ENCODE peak calls at places on chromosome 1, in eight cellular contexts. D is adrenal gland, X is ovary, W is heart left ventricle, L is body of pancreas, J is transverse colon, M is uterus, E is Peyer's patch. V is an unnamed sample.

GRCh38 chr1:203995228-203995627 is 77.7 kb upstream of the SOX13 start:
- DNase-seq in D (no peak), X (no peak), W (no peak), L (no peak), J (no peak), M (no peak), E (no peak), V (no peak)

GRCh38 chr1:24874611-24875225 is 55.4 kb downstream of the RUNX3 start:
- DNase-seq in D (no peak), X (no peak), W (no peak), L (no peak), J (no peak), M (no peak), E (no peak), V (no peak)

GRCh38 chr1:26915204-26915842 is 1.5 kb upstream of the NR0B2 start:
- DNase-seq in D (peak), X (no peak), W (peak), L (peak), J (no peak), M (no peak), E (no peak), V (no peak)

GRCh38 chr1:236239186-236239585 is 42.6 kb downstream of the ERO1B start:
- DNase-seq in D (no peak), X (no peak), W (no peak), L (no peak), J (no peak), M (no peak), E (no peak), V (no peak)

GRCh38 chr1:59101518-59101917 is 195.4 kb upstream of the FGGY start:
- DNase-seq in D (no peak), X (no peak), W (no peak), L (no peak), J (no peak), M (no peak), E (no peak), V (no peak)

GRCh38 chr1:236508593-236509027 is 15.2 kb upstream of the LGALS8 start:
- DNase-seq in D (no peak), X (no peak), W (no peak), L (no peak), J (no peak), M (no peak), E (no peak), V (no peak)

GRCh38 chr1:243916160-243916559 is 66.1 kb upstream of the AKT3 start:
- DNase-seq in D (no peak), X (no peak), W (no peak), L (no peak), J (no peak), M (no peak), E (no peak), V (no peak)

GRCh38 chr1:8259498-8260290 is 58.2 kb upstream of the SLC45A1 start:
- DNase-seq in D (no peak), X (peak), W (no peak), L (peak), J (peak), M (peak), E (no peak), V (peak)

GRCh38 chr1:221868894-221869293 is 127.0 kb upstream of the DUSP10 start:
- DNase-seq in D (no peak), X (no peak), W (no peak), L (no peak), J (no peak), M (no peak), E (no peak), V (no peak)

GRCh38 chr1:100774370-100774769 is 54.8 kb downstream of the VCAM1 start:
- DNase-seq in D (no peak), X (no peak), W (no peak), L (no peak), J (no peak), M (no peak), E (no peak), V (no peak)

GRCh38 chr1:12275370-12275769 is 45.5 kb downstream of the VPS13D start:
- DNase-seq in D (peak), X (peak), W (peak), L (peak), J (peak), M (peak), E (peak), V (peak)

GRCh38 chr1:112057736-112058135 is 68.3 kb upstream of the KCND3 start:
- DNase-seq in D (no peak), X (no peak), W (no peak), L (no peak), J (no peak), M (no peak), E (no peak), V (no peak)
- TF ChIP-seq POLR2A in D (no peak), X (no peak), W (no peak), L (no peak), J (no peak), M (no peak), E (no peak), V (no peak)

DNA sequence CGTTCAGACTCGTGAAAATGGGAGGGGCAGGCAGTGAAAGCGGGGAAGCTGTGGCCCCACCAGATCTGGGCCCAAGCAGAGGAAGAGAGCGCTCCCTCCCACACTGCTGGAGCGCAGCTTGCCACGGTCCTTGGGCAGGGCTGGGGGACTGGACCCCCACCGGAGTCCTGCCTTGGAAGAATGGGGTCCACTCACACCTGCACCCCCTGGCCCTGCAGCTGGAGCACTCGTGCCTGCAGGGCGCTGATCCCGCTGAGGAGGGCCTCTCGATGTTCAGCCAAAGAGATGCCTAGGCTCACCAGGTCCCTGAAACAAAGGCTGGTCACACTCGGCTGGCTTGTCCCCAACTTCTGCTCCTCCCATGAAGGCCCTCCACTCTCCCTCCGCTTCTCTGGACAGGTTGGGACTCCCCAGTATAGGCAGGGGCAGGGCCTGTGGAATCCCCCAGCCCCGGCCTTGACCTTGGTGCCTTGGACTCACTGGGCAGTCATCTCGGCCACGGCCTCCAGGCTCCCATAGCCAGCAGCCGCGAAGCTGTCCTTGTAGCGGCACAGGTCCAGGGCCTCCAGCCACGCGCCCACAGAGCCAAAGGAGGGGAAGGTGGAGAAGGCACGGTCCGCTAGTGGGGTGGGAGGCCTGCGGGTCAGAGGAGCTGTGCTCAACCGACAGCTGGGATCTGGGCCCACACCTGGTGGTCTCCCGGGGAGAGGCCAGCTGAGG is 26.0 kb downstream of the CDCA8 start:
- DNase-seq in D (no peak), X (no peak), W (no peak), L (no peak), J (no peak), M (no peak), E (no peak), V (no peak)
- H3K27ac ChIP-seq in D (no peak), X (no peak), W (no peak), L (no peak), J (no peak), M (no peak), E (no peak), V (no peak)

GRCh38 chr1:150560011-150560438 is 10.8 kb downstream of the ADAMTSL4 start:
- DNase-seq in D (peak), X (peak), W (peak), L (peak), J (peak), M (peak), E (peak), V (peak)

GRCh38 chr1:150560576-150560975 is 11.4 kb downstream of the ADAMTSL4 start:
- DNase-seq in D (no peak), X (no peak), W (no peak), L (no peak), J (peak), M (no peak), E (no peak), V (no peak)

GRCh38 chr1:150562384-150563339 is 13.5 kb downstream of the ADAMTSL4 start:
- DNase-seq in D (no peak), X (no peak), W (peak), L (no peak), J (peak), M (no peak), E (peak), V (no peak)

GRCh38 chr1:150561830-150562367 is 12.7 kb downstream of the ADAMTSL4 start:
- DNase-seq in D (peak), X (peak), W (peak), L (peak), J (peak), M (peak), E (peak), V (peak)

DNA sequence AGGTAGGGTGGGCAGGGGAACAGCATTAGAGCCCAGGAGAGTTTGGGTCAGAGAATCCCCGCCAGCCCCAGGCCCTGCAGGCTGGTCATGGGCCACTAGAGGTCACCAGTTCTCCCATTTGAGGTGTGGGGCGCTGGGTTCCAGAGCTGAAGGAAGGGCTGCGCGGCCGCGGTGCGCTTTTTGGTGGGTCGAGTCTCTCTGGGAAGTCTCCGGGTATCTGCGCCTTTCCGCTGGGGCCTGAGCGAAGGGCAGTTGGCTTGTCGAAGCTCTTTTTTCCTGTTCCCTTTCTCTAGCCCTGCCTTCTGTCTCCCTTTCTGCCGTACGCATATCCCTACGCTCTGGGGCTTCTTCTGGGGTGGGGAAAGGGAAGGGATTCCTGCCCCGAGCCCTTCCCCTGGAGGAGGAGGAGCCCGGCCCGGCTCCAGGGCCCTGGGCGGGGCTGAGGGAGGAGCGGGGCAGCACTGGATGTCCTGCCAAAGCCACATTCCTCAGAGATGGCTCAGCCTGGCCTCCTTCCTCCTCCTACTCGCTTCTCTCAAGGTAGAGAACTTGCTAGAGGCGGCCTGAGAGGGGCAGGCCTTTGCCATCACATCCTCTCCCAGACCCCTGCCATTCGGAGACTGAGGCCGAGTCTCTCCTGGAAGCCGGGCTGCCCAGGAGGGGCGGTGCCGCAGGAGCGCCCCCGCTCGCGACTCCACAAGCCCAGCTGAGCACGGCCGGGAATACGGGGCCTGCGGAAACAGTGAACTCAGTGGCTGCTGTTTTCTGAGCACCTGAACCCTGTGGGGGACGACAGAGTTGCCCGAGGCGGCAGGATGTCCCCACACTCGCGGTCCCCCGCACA is 12.0 kb downstream of the ADAMTSL4 start:
- DNase-seq in D (peak), X (peak), W (peak), L (peak), J (peak), M (peak), E (peak), V (peak)
- TF ChIP-seq POLR2A in D (peak), X (peak), W (peak), L (peak), J (peak), M (peak), E (peak), V (peak)

GRCh38 chr1:20028125-20028524 is 41.9 kb upstream of the PLA2G5 start:
- DNase-seq in D (no peak), X (no peak), W (peak), L (no peak), J (no peak), M (no peak), E (no peak), V (no peak)

GRCh38 chr1:20031836-20032235 is 38.2 kb upstream of the PLA2G5 start:
- DNase-seq in D (no peak), X (no peak), W (no peak), L (no peak), J (no peak), M (no peak), E (no peak), V (no peak)

GRCh38 chr1:20028726-20029125 is 41.3 kb upstream of the PLA2G5 start:
- DNase-seq in D (no peak), X (no peak), W (peak), L (no peak), J (no peak), M (no peak), E (no peak), V (no peak)

GRCh38 chr1:20031161-20031560 is 38.8 kb upstream of the PLA2G5 start:
- DNase-seq in D (no peak), X (no peak), W (no peak), L (no peak), J (no peak), M (no peak), E (no peak), V (no peak)

DNA sequence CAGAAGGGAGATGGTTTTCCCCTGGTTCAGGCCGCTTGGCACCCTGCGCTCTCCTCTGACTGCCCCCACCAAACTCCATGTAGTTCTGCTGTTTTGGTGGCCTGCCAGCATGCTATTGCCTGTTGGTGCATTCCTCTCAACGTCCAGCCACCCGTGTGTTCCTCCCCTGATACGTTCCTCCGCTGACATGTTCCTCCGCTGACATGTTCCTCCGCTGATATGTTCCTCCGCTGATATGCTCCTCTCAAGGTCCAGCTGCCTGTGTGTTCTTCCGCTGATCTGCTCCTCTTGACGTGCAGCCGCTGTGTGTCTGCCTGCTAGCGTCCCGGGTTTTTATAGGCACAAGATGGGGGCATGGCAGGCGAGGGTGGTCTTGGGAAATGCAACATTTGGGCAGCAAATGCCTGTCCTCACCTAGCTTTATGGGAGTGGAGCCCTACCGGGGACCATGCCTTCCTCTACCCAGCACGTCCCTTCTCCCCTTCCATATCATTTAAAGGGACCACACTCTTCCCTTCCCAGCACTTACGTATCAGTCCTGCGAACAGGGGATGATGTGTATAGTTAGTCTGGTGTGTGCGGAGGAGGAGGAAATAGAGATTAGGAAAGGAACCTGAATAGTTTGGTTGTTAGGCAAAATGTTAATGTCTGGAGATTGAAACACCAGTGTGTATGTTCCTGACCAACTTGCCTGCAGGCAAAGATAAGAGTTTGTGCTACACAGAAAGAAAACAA is 40.6 kb upstream of the PLA2G5 start:
- DNase-seq in D (no peak), X (peak), W (peak), L (no peak), J (no peak), M (no peak), E (no peak), V (no peak)
- H3K27ac ChIP-seq in D (no peak), X (peak), W (peak), L (no peak), J (no peak), M (no peak), E (no peak), V (no peak)

DNA sequence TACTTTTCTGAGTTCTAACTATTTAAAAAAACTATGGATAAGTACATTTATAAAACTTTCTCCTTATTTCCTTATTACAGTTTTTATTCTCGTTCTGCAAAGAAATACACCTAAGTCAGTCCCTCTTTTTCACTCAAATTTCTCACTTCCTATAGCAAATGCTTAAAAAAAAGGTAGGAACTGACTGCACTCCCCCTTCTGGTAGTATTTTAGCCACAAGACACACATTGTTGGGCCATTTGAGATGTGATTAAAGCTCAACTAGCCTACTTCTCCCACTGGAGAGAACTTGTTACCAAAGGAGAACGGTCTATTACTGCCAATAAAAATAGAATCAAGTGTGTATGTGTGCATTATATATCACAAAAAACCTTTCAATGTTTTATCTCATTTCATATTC is 521.9 kb upstream of the PRMT6 start:
- DNase-seq in D (no peak), X (no peak), W (no peak), L (no peak), J (no peak), M (no peak), E (no peak), V (no peak)
- TF ChIP-seq POLR2A in D (no peak), X (no peak), W (no peak), L (no peak), J (no peak), M (no peak), E (no peak), V (no peak)

DNA sequence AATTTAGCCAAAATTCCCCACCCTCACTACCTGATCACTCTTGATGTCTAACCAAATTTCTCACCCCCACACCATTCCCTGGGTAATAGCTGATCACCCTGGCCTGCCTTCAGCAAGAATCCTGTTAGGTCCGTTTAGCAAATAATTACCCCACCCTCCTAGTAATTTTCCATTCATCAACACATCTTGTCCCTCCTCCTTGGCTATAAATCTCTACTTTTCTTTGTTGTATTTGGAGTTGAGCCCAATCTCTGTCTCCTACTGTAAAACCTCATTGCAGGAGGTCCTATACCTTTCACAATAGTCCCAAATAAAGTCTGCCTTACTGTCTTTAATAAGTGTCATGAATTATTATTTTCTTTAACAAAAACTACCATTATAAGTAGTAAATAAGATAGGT is 6.9 kb upstream of the PRKAA2 start:
- DNase-seq in D (no peak), X (no peak), W (no peak), L (no peak), J (no peak), M (no peak), E (no peak), V (no peak)
- H3K27ac ChIP-seq in D (no peak), X (no peak), W (no peak), L (no peak), J (no peak), M (no peak), E (no peak), V (no peak)

DNA sequence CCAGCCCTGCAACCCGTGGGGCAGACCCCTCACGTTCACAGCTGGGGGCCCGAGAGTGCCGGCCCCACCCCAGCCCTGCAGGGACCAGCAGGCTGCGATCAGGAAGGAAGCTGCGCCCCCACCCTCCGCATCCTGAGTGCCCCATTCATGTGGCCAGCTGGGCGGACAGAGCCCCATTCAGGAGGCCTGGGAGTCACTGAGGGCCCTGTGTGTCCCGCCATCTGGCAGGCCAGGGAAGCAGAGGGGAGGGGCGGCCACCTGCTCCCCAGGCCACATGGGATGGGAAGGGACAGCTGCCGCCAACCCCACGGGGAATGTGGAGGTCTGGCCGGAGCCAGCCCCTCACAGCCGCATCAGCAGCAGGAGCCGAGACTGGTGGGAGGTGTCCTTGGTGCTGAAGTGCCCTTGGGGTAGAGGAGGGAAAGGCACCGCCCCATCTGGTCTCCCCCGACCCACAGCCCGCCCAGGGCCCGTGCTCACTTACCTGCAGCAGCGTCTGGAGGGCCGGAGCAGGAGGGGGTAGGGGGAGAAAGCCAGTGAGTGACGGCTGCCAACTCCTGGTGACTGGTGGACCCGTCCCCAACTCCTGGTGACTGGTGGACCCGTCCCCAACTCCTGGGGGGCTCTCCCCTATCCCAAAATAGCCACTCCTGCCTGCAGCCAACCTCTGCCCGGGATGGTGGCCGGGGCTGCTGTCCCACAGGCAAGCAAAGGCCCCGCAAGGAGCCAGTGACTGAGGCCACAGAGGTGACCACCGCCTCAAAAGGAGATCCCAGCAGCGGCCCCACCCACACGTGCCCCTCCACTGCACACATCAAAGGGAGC is 8.7 kb downstream of the ACAP3 start:
- DNase-seq in D (no peak), X (no peak), W (no peak), L (no peak), J (no peak), M (no peak), E (no peak), V (no peak)
- TF ChIP-seq POLR2A in D (no peak), X (no peak), W (no peak), L (no peak), J (no peak), M (no peak), E (no peak), V (no peak)

DNA sequence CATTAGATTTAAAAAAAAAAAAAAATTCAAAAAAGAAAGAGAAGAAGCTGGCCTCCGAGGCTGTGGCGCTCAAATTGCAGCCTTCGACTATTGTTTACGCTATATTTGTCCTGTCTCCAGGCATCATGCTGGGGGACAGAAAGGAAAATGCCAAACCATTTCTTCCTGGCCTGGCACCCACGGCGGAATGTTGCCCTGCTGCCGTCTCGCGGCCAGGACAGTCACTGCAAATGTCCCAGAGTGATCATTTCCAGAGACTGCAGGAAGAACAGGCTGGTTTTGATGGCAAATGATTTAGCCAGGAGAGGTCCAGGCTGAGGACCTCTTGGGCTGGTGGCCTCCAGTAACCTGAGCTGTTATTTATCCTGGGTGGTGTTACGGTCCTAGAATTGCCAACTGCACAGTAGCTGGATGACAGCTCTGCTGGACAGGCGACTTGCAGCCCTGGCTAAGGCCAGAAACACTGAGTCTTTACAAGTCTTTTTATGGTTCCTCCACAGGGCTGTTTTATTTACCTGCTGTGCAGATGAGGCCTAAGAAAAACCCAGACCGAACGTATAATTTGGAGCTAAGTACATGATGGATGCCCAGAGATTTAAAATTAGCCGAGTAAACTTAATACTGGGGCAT is 30.2 kb upstream of the LRRC38 start:
- DNase-seq in D (peak), X (peak), W (peak), L (peak), J (peak), M (no peak), E (no peak), V (no peak)
- H3K27ac ChIP-seq in D (peak), X (no peak), W (peak), L (no peak), J (peak), M (no peak), E (no peak), V (peak)